ENCODE peak calls at places on chromosomes 4 and X, in eight cellular contexts. I is K562, O is right atrium auricular region, U is heart left ventricle, V is H9, L is heart right ventricle, R is MM.1S, A is testis. Z is an unnamed sample.
A peak's percentile ranks its signal among the peaks of the same experiment; 100 is the strongest.

GRCh38 chr4:39036172-39036571 is 4.0 kb upstream of the TMEM156 start:
- DNase-seq in L (no peak), U (no peak), O (no peak), R (no peak), V (no peak), A (no peak), I (no peak), Z (no peak)

GRCh38 chrX:34578237-34578636 is 78.8 kb downstream of the TMEM47 start:
- DNase-seq in O (no peak), A (no peak), I (peak; percentile 0), L (no peak), V (no peak), U (no peak), R (peak; percentile 11), Z (peak; percentile 48)

GRCh38 chr4:102586644-102587021 is 85.5 kb downstream of the NFKB1 start:
- DNase-seq in U (no peak), L (no peak), O (no peak), A (no peak), V (no peak), I (no peak), R (peak; percentile 31), Z (no peak)

GRCh38 chr4:185660340-185660739 is 125.0 kb upstream of the PDLIM3 start:
- DNase-seq in O (no peak), A (no peak), L (no peak), U (no peak), V (no peak), R (no peak), I (no peak), Z (no peak)

GRCh38 chr4:151260526-151260925 is 16.4 kb upstream of the PRSS48 start:
- DNase-seq in L (no peak), V (no peak), O (no peak), R (no peak), I (no peak), U (no peak), A (no peak), Z (no peak)

GRCh38 chrX:44874481-44875184 is 1.6 kb downstream of the KDM6A start:
- DNase-seq in V (no peak), L (no peak), O (no peak), A (peak; percentile 33), R (peak; percentile 13), U (no peak), I (peak; percentile 75), Z (peak; percentile 39)

GRCh38 chr4:101265816-101266172 is 81.5 kb downstream of the PPP3CA start:
- DNase-seq in O (no peak), I (no peak), V (no peak), A (no peak), L (no peak), U (no peak), R (no peak), Z (no peak)

GRCh38 chrX:133384454-133384853 is 30.8 kb downstream of the GPC4 start:
- DNase-seq in U (no peak), A (no peak), V (no peak), L (no peak), R (no peak), I (no peak), O (no peak), Z (no peak)

GRCh38 chr4:41192136-41192535 is 22.2 kb downstream of the APBB2 start:
- DNase-seq in L (no peak), R (no peak), A (no peak), U (no peak), I (no peak), V (no peak), O (no peak), Z (no peak)

GRCh38 chrX:114626323-114626722 is 42.4 kb downstream of the HTR2C start:
- DNase-seq in U (no peak), A (no peak), I (peak; percentile 8), R (peak; percentile 33), V (no peak), O (no peak), L (no peak), Z (peak; percentile 26)

GRCh38 chr4:4791299-4791798 is 68.1 kb upstream of the MSX1 start:
- DNase-seq in I (no peak), O (no peak), V (no peak), R (no peak), L (peak; percentile 16), U (no peak), A (no peak), Z (peak; percentile 19)

GRCh38 chrX:21966866-21967265 is 26.4 kb downstream of the SMS start:
- DNase-seq in R (no peak), L (no peak), V (no peak), O (no peak), U (no peak), A (no peak), I (no peak), Z (no peak)

GRCh38 chr4:17771284-17771908 is 10.0 kb downstream of the FAM184B start:
- DNase-seq in R (no peak), I (no peak), L (no peak), O (no peak), V (no peak), U (no peak), A (no peak), Z (no peak)

GRCh38 chr4:173584506-173584905 is 54.5 kb upstream of the HAND2 start:
- DNase-seq in A (no peak), I (peak; percentile 82), V (no peak), O (no peak), U (no peak), L (no peak), R (no peak), Z (no peak)

GRCh38 chr4:57078685-57079521 is 31.3 kb downstream of the IGFBP7 start:
- DNase-seq in U (no peak), V (peak; percentile 80), I (no peak), O (no peak), L (no peak), R (no peak), A (no peak), Z (peak; percentile 85)

GRCh38 chr4:105061720-105062119 is 85.0 kb upstream of the TET2 start:
- DNase-seq in I (no peak), A (no peak), V (no peak), O (no peak), U (no peak), R (no peak), L (no peak), Z (no peak)

GRCh38 chrX:133921764-133922389 is 63.5 kb downstream of the GPC3 start:
- DNase-seq in V (peak; percentile 81), A (peak; percentile 17), O (no peak), U (peak; percentile 13), R (peak; percentile 37), I (peak; percentile 35), L (peak; percentile 25), Z (peak; percentile 82)

GRCh38 chr4:43619219-43619618 is 726.7 kb downstream of the GRXCR1 start:
- DNase-seq in R (no peak), V (no peak), L (no peak), I (no peak), O (no peak), A (no peak), U (no peak), Z (no peak)

GRCh38 chrX:118904218-118904617 is 70.2 kb upstream of the LONRF3 start:
- DNase-seq in I (no peak), R (no peak), A (no peak), L (no peak), U (no peak), O (no peak), V (no peak), Z (no peak)

GRCh38 chrX:103886624-103887023 is 54.6 kb upstream of the RAB9B start:
- DNase-seq in L (no peak), O (no peak), V (no peak), A (no peak), I (no peak), R (no peak), U (no peak), Z (no peak)

GRCh38 chrX:103883533-103883932 is 51.5 kb upstream of the RAB9B start:
- DNase-seq in L (no peak), A (no peak), I (no peak), O (no peak), R (no peak), V (no peak), U (no peak), Z (no peak)

DNA sequence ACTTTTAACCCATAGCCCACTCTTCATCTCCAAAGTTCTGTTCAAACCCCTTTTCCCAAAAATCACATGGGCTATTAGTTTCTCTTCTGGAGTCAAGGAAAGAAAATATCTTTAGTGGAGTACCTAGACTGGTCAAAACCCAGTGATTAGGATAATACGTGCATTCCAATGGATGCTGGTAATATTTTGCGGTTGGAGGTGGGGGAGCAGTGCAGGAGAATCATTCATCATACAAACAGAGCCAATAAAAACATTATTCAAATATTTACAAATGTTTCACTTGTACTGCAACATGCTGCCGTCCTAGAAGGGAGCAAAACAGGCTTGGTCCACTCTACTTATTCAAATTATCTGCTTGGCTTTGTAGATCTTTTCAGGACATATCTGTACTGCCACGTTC is 57.2 kb upstream of the RAB9B start:
- DNase-seq in A (no peak), O (no peak), U (no peak), R (no peak), I (no peak), L (no peak), V (no peak), Z (no peak)
- H3K27me3 ChIP-seq in A (no peaks in the 10 kb centered on the region), O (no peaks in the 10 kb centered on the region), U (no peaks in the 10 kb centered on the region), R (no peaks in the 10 kb centered on the region), I (no peaks in the 10 kb centered on the region), L (no peaks in the 10 kb centered on the region), V (no peaks in the 10 kb centered on the region), Z (no peaks in the 10 kb centered on the region)

GRCh38 chr4:169234137-169234855 is 36.5 kb downstream of the SH3RF1 start:
- DNase-seq in A (no peak), O (no peak), U (no peak), R (no peak), V (no peak), I (no peak), L (no peak), Z (no peak)
- H3K4me1 ChIP-seq in A (peaks cover 18% of the 10 kb centered on the region), O (peaks cover 40% of the 10 kb centered on the region), U (peaks cover 16% of the 10 kb centered on the region), R (no peaks in the 10 kb centered on the region), V (no peaks in the 10 kb centered on the region), I (no peaks in the 10 kb centered on the region), L (peaks cover 37% of the 10 kb centered on the region), Z (peaks cover 14% of the 10 kb centered on the region)

DNA sequence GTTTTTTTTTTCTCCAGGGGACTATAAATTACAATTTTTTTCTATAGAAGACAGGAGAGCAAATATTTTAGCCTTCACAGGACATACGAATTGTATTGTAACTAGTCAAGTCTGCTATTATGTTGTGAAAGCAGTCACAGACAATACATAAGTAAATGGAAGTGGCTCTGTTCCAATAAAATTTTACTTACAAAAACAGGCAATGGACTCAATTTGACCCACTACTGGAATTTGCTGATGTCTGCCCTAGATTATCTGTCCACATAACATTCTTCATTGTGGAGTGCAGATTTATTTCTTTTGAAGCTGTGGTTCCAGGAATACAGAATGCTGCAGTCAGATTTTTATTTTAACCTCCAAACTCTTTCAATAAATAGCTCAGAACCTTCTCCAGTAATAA is 330.3 kb downstream of the PPP4R3C start:
- DNase-seq in A (no peak), R (no peak), V (no peak), I (no peak), L (no peak), U (no peak), O (no peak), Z (no peak)
- H3K27me3 ChIP-seq in A (no peaks in the 10 kb centered on the region), R (no peaks in the 10 kb centered on the region), V (no peaks in the 10 kb centered on the region), I (no peaks in the 10 kb centered on the region), L (no peaks in the 10 kb centered on the region), U (no peaks in the 10 kb centered on the region), O (no peaks in the 10 kb centered on the region), Z (no peaks in the 10 kb centered on the region)

DNA sequence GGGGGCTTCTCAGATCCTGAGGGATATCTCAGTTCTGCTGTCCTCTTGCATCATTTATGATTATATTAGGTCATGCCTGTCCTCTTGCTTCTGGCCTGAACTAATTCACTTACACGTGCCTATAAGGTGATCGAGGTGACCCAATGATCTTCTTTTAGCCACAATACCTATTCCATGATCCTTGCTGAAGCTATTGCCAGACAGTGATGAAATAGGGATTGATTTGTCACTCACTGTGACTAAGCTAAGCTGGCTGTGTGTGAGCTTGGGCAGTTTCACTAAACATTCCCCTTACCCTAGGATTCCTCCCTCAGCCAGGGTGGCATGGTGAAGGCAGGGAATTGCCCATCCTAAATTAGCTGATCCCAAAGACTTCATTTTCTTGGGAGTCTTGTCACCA is 19.0 kb downstream of the HADH start:
- DNase-seq in L (no peak), U (no peak), O (no peak), V (no peak), I (no peak), R (no peak), A (no peak), Z (no peak)
- H3K4me1 ChIP-seq in L (peaks cover 19% of the 10 kb centered on the region), U (peaks cover 7% of the 10 kb centered on the region), O (peaks cover 18% of the 10 kb centered on the region), V (peaks cover 5% of the 10 kb centered on the region), I (peaks cover 11% of the 10 kb centered on the region), R (no peaks in the 10 kb centered on the region), A (no peaks in the 10 kb centered on the region), Z (peaks cover 4% of the 10 kb centered on the region)